ENCODE peak calls at places on chromosomes 1 and 21, in five cellular contexts. T is upper lobe of right lung, P is astrocyte of the spinal cord, W is right lobe of liver, Y is thoracic aorta. S is an unnamed sample.

GRCh38 chr1:68104155-68104554 is 53.7 kb upstream of the DIRAS3 start:
- DNase-seq in T (no peak), P (peak), W (no peak), Y (no peak), S (peak)

GRCh38 chr1:54951810-54952226 is 28.6 kb upstream of the TMEM61 start:
- DNase-seq in T (no peak), P (no peak), W (no peak), Y (no peak), S (no peak)

GRCh38 chr1:219414250-219414649 is 198.7 kb downstream of the ZC3H11B start:
- DNase-seq in T (no peak), P (no peak), W (no peak), Y (no peak), S (no peak)

GRCh38 chr1:244280859-244281258 is 170.8 kb downstream of the ADSS2 start:
- DNase-seq in T (no peak), P (peak), W (no peak), Y (no peak), S (no peak)

GRCh38 chr1:240031414-240031813 is 60.3 kb upstream of the FMN2 start:
- DNase-seq in T (no peak), P (no peak), W (no peak), Y (no peak), S (peak)

GRCh38 chr1:37325010-37325409 is 149.4 kb upstream of the ZC3H12A start:
- DNase-seq in T (no peak), P (no peak), W (no peak), Y (no peak), S (no peak)

GRCh38 chr21:46003575-46004007 is 22.0 kb downstream of the COL6A1 start:
- DNase-seq in T (no peak), P (no peak), W (peak), Y (no peak), S (no peak)

GRCh38 chr1:209618756-209619420 is 33.3 kb downstream of the LAMB3 start:
- DNase-seq in T (peak), P (no peak), W (no peak), Y (no peak), S (no peak)

GRCh38 chr1:109950509-109950908 is 34.1 kb upstream of the AHCYL1 start:
- DNase-seq in T (no peak), P (no peak), W (no peak), Y (no peak), S (no peak)

GRCh38 chr21:46098303-46099141 is 610 bp downstream of the COL6A2 start:
- DNase-seq in T (peak), P (no peak), W (peak), Y (peak), S (no peak)

GRCh38 chr1:211382714-211383480 is 56.3 kb downstream of the TRAF5 start:
- DNase-seq in T (peak), P (peak), W (peak), Y (peak), S (peak)

GRCh38 chr1:78601068-78601467 is 19.2 kb upstream of the IFI44L start:
- DNase-seq in T (no peak), P (no peak), W (no peak), Y (no peak), S (no peak)

GRCh38 chr1:209707308-209707707 is 2.7 kb downstream of the HSD11B1 start:
- DNase-seq in T (no peak), P (no peak), W (no peak), Y (no peak), S (peak)

GRCh38 chr1:8674912-8675311 is 142.5 kb downstream of the RERE start:
- DNase-seq in T (no peak), P (no peak), W (no peak), Y (no peak), S (no peak)

GRCh38 chr21:21039624-21040023 is 41.4 kb downstream of the NCAM2 start:
- DNase-seq in T (no peak), P (no peak), W (no peak), Y (no peak), S (no peak)

GRCh38 chr1:52651904-52652303 is 18.9 kb downstream of the SHISAL2A start:
- DNase-seq in T (no peak), P (no peak), W (peak), Y (no peak), S (no peak)

GRCh38 chr1:178101654-178102053 is 7.8 kb downstream of the RASAL2 start:
- DNase-seq in T (no peak), P (no peak), W (no peak), Y (no peak), S (peak)

GRCh38 chr21:39660596-39660995 is 47.9 kb downstream of the B3GALT5 start:
- DNase-seq in T (peak), P (peak), W (no peak), Y (no peak), S (peak)

GRCh38 chr1:114315601-114316000 is 161.9 kb upstream of the SYT6 start:
- DNase-seq in T (no peak), P (no peak), W (no peak), Y (no peak), S (no peak)

GRCh38 chr1:31706384-31707058 is 2.7 kb upstream of the COL16A1 start:
- DNase-seq in T (no peak), P (no peak), W (no peak), Y (no peak), S (no peak)

GRCh38 chr1:56795864-56796263 is 23.3 kb downstream of the FYB2 start:
- DNase-seq in T (no peak), P (no peak), W (no peak), Y (no peak), S (no peak)

GRCh38 chr1:9909222-9910046 is 635 bp downstream of the CTNNBIP1 start:
- DNase-seq in T (no peak), P (no peak), W (peak), Y (no peak), S (no peak)

GRCh38 chr1:146036241-146036989 is 14.9 kb upstream of the HJV start:
- DNase-seq in T (no peak), P (peak), W (no peak), Y (no peak), S (no peak)
- TF ChIP-seq CTCF in T (no peak), P (no peak), W (no peak), Y (no peak), S (no peak)

GRCh38 chr1:163119707-163120106 is 50.5 kb downstream of the RGS4 start:
- DNase-seq in T (no peak), P (no peak), W (no peak), Y (no peak), S (no peak)
- H3K4me3 ChIP-seq in T (no peak), P (no peak), W (no peak), Y (no peak), S (no peak)

GRCh38 chr1:44408181-44409018 is 3.3 kb downstream of the RNF220 start:
- DNase-seq in T (no peak), P (no peak), W (no peak), Y (no peak), S (no peak)
- TF ChIP-seq CTCF in T (no peak), P (no peak), W (no peak), Y (no peak), S (no peak)

GRCh38 chr1:43272161-43272560 is 2.4 kb downstream of the TMEM125 start:
- DNase-seq in T (peak), P (no peak), W (peak), Y (no peak), S (no peak)

GRCh38 chr1:43270421-43271095 is 775 bp downstream of the TMEM125 start:
- DNase-seq in T (peak), P (no peak), W (peak), Y (no peak), S (no peak)

GRCh38 chr1:43269627-43270375 is at the start of gene TMEM125:
- DNase-seq in T (peak), P (no peak), W (peak), Y (no peak), S (no peak)

GRCh38 chr1:43272576-43273571 is 3.1 kb downstream of the TMEM125 start:
- DNase-seq in T (peak), P (no peak), W (peak), Y (no peak), S (no peak)

GRCh38 chr1:43271186-43272118 is 1.7 kb downstream of the TMEM125 start:
- DNase-seq in T (peak), P (no peak), W (peak), Y (no peak), S (no peak)
- H3K4me3 ChIP-seq in T (peak), P (no peak), W (no peak), Y (no peak), S (no peak)

GRCh38 chr1:205583461-205584130 is 48.2 kb downstream of the ELK4 start:
- DNase-seq in T (peak), P (no peak), W (no peak), Y (no peak), S (no peak)

GRCh38 chr1:205585169-205585834 is 46.5 kb downstream of the ELK4 start:
- DNase-seq in T (no peak), P (no peak), W (no peak), Y (no peak), S (no peak)

GRCh38 chr1:205585835-205586785 is 45.7 kb downstream of the ELK4 start:
- DNase-seq in T (peak), P (no peak), W (no peak), Y (no peak), S (no peak)

GRCh38 chr1:205582471-205583291 is 49.1 kb downstream of the ELK4 start:
- DNase-seq in T (peak), P (no peak), W (no peak), Y (no peak), S (no peak)

GRCh38 chr1:205584732-205585131 is 47.1 kb downstream of the ELK4 start:
- DNase-seq in T (peak), P (no peak), W (no peak), Y (no peak), S (no peak)
- TF ChIP-seq CTCF in T (peak), P (peak), W (peak), Y (no peak), S (peak)

GRCh38 chr21:43815107-43815742 is 25.8 kb downstream of the RRP1 start:
- DNase-seq in T (no peak), P (no peak), W (no peak), Y (no peak), S (no peak)
- H3K4me3 ChIP-seq in T (no peak), P (no peak), W (no peak), Y (no peak), S (no peak)

GRCh38 chr1:157966034-157966671 is 27.3 kb upstream of the KIRREL1 start:
- DNase-seq in T (no peak), P (peak), W (peak), Y (no peak), S (peak)

GRCh38 chr1:157965584-157965983 is 27.9 kb upstream of the KIRREL1 start:
- DNase-seq in T (no peak), P (no peak), W (no peak), Y (no peak), S (no peak)

GRCh38 chr1:157961805-157962762 is 31.4 kb upstream of the KIRREL1 start:
- DNase-seq in T (no peak), P (peak), W (no peak), Y (no peak), S (peak)

GRCh38 chr1:157960773-157961172 is 32.7 kb upstream of the KIRREL1 start:
- DNase-seq in T (no peak), P (no peak), W (no peak), Y (no peak), S (no peak)

GRCh38 chr1:157963713-157964112 is 29.7 kb upstream of the KIRREL1 start:
- DNase-seq in T (peak), P (peak), W (peak), Y (peak), S (peak)
- TF ChIP-seq CTCF in T (peak), P (peak), W (peak), Y (peak), S (peak)

DNA sequence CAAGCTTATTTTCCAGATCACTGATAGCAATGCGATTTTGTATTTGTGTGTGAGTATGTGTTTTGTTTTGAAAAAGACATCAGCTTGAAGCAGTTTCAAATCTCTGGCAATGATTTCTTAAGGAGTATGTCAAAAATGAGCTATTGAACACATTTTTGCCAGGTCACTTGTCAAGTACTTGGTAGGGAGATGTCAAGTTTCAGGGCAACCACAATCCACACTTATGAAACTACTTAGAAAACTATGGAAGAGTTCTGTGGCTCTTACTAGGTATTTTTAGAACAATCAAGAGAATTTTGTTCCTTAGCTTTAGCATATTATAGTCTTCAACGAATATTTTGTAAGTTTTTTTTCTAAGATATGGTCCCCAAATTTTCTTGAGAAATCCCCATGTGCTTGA is 318.8 kb upstream of the ZRANB2 start:
- DNase-seq in T (no peak), P (no peak), W (no peak), Y (no peak), S (no peak)
- H3K4me3 ChIP-seq in T (no peak), P (no peak), W (no peak), Y (no peak), S (no peak)

GRCh38 chr1:152018537-152018936 is 18.3 kb downstream of the S100A11 start:
- DNase-seq in T (no peak), P (no peak), W (no peak), Y (no peak), S (no peak)
- TF ChIP-seq CTCF in T (peak), P (peak), W (no peak), Y (no peak), S (peak)

DNA sequence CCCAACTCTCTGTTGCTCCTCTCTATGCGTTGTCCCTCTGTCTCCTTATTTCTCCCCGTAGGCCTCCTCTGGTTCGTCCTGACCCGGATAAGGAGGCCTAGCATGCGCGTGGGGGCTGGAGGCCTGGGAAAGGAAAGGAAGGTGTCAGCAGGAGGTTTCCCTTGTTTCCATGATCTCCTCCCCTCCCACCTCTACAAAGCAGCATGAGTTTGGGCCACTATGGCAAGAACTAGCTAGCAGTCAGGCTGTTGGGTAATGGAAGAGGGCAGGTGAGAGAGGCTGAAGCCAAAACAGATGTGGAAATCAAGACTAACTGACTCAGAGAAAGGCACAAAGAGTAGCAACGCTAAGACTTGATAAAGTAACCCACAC is 687 bp upstream of the SEMA6C start:
- DNase-seq in T (no peak), P (no peak), W (no peak), Y (no peak), S (no peak)
- H3K4me3 ChIP-seq in T (peak), P (peak), W (peak), Y (peak), S (peak)